ENCODE peak calls at places on chromosome 7, in four cellular contexts. K is IMR-90, O is uterus, I is sigmoid colon. Y is an unnamed sample.
A peak's percentile ranks its signal among the peaks of the same experiment; 100 is the strongest.

GRCh38 chr7:115271332-115272235 is 349.7 kb downstream of the MDFIC start:
- DNase-seq in K (peak; percentile 89), O (no peak), I (no peak), Y (no peak)

GRCh38 chr7:5495581-5496375 is 72.1 kb upstream of the TNRC18 start:
- DNase-seq in K (no peak), O (peak; percentile 61), I (peak; percentile 95), Y (peak; percentile 81)

GRCh38 chr7:149495785-149496641 is 1.6 kb downstream of the ZNF746 start:
- DNase-seq in K (peak; percentile 85), O (peak; percentile 74), I (peak; percentile 93), Y (no peak)

GRCh38 chr7:128121731-128122576 is 90.7 kb upstream of the LRRC4 start:
- DNase-seq in K (no peak), O (no peak), I (no peak), Y (no peak)

GRCh38 chr7:45712057-45712689 is 138.0 kb downstream of the ADCY1 start:
- DNase-seq in K (no peak), O (no peak), I (no peak), Y (no peak)

GRCh38 chr7:120273476-120273975 is 551 bp downstream of the KCND2 start:
- DNase-seq in K (no peak), O (peak; percentile 55), I (peak; percentile 68), Y (no peak)

GRCh38 chr7:1705339-1705738 is 35.3 kb downstream of the ELFN1 start:
- DNase-seq in K (no peak), O (no peak), I (peak; percentile 46), Y (peak; percentile 50)

GRCh38 chr7:87627634-87627994 is 584 bp upstream of the RUNDC3B start:
- DNase-seq in K (no peak), O (no peak), I (peak; percentile 71), Y (no peak)

GRCh38 chr7:150324366-150324961 is 1.1 kb upstream of the ACTR3C start:
- DNase-seq in K (peak; percentile 11), O (no peak), I (no peak), Y (no peak)

GRCh38 chr7:142711722-142712616 is 37.3 kb upstream of the PRSS1 start:
- DNase-seq in K (peak; percentile 19), O (no peak), I (no peak), Y (no peak)

GRCh38 chr7:129773328-129773731 is 161.8 kb downstream of the NRF1 start:
- DNase-seq in K (no peak), O (no peak), I (no peak), Y (no peak)

GRCh38 chr7:99459087-99459486 is 6.9 kb downstream of the ATP5MF start:
- DNase-seq in K (no peak), O (no peak), I (no peak), Y (no peak)

GRCh38 chr7:133059263-133059662 is 22.6 kb downstream of the CHCHD3 start:
- DNase-seq in K (no peak), O (no peak), I (no peak), Y (no peak)

GRCh38 chr7:70657989-70658578 is 473.9 kb upstream of the GALNT17 start:
- DNase-seq in K (no peak), O (no peak), I (no peak), Y (no peak)

GRCh38 chr7:47269466-47269836 is 312.5 kb downstream of the TNS3 start:
- DNase-seq in K (no peak), O (no peak), I (no peak), Y (no peak)

GRCh38 chr7:21191317-21192073 is 236.4 kb upstream of the SP4 start:
- DNase-seq in K (no peak), O (no peak), I (no peak), Y (no peak)

DNA sequence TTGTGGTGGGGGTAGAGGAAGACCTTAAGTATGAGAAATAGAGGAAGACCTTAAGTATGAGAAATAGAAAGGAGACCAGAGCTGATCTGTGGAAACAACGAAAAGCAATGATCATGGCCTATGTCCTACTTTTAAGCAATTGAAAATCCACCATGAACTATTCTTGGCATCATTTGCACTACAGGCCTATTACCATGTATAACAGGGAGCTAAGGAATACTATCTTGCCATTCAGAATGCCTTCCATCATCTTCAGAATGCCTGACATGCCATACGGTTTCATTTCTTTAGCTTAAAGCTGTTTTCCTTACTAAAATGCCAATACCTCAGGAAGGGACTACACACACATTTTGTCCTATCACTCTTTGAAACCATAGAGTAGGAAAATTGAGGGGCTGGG is 127.0 kb downstream of the CALCR start:
- DNase-seq in K (no peak), O (no peak), I (no peak), Y (no peak)
- H3K4me1 ChIP-seq in K (no peaks in the 10 kb centered on the region), O (no peaks in the 10 kb centered on the region), I (no peaks in the 10 kb centered on the region), Y (no peaks in the 10 kb centered on the region)

GRCh38 chr7:22394739-22395138 is 37.8 kb upstream of the RAPGEF5 start:
- DNase-seq in K (no peak), O (no peak), I (no peak), Y (no peak)
- H3K36me3 ChIP-seq in K (no peaks in the 10 kb centered on the region), O (no peaks in the 10 kb centered on the region), I (no peaks in the 10 kb centered on the region), Y (no peaks in the 10 kb centered on the region)

DNA sequence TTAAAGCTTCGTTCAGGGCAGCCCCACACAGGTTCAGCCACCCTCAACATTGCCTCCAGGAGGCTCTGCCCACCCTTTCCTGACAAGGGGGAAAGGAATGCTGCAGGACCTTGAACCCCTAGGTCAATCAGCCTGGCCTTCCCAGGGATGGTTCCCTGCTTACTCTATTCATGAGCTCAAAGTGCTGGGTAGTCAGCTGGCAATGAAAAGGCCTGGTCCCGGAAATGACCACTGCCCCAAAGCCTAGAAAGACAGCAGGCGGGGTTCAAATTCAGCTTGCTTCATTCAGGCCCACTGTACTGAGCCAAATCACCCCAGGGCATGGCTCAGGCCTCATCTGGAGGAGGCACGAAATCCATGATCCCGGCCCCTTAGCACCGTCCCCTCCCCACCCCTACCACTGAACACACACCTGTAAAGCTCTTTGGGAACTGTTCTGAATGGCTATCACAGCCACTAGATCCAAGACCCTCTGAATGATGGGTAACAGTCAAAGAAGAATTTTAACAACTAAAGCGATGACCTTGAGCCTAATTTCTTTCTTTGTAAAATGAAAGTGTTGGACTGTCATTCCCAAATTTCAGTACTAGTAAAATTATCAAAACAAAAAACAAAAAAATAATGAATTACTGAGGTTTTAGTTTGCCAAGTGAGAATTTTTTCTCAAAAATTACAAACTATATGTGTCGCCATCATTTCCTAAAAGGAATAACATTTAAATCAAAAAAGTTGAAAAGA is 1.0 kb downstream of the URGCP start:
- DNase-seq in K (no peak), O (no peak), I (no peak), Y (no peak)
- TF ChIP-seq POLR2A in K (no peak), O (no peak), I (no peak), Y (no peak)

GRCh38 chr7:56046728-56047445 is 4.4 kb downstream of the PSPH start:
- DNase-seq in K (peak; percentile 88), O (no peak), I (no peak), Y (no peak)
- H3K4me1 ChIP-seq in K (peaks cover 8% of the 10 kb centered on the region), O (no peaks in the 10 kb centered on the region), I (no peaks in the 10 kb centered on the region), Y (peaks cover 10% of the 10 kb centered on the region)

DNA sequence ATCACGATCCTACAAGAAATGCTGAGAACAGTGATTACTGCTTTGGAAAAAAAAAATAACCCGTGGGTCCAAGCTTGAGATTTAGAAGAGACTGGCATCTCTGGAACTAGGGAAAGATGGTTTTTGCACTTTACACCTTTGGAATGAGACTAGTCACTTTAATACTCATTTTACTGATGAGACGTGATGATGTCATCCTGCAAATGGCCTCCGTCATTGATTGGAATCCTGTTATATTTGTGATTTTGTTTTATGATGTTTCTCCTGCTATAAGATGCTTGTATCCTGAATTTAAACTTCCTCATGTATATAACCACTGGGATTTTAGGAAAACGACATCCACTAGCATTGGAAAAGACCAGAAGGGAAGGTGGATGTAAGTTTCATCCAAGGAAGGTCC is 361.3 kb upstream of the AOAH start:
- DNase-seq in K (no peak), O (no peak), I (no peak), Y (no peak)
- H3K36me3 ChIP-seq in K (no peaks in the 10 kb centered on the region), O (no peaks in the 10 kb centered on the region), I (no peaks in the 10 kb centered on the region), Y (no peaks in the 10 kb centered on the region)

GRCh38 chr7:157384301-157384700 is 47.5 kb downstream of the DNAJB6 start:
- DNase-seq in K (peak; percentile 28), O (no peak), I (no peak), Y (no peak)

GRCh38 chr7:157389951-157390730 is 53.3 kb downstream of the DNAJB6 start:
- DNase-seq in K (no peak), O (no peak), I (no peak), Y (no peak)

GRCh38 chr7:157383868-157384267 is 47.1 kb downstream of the DNAJB6 start:
- DNase-seq in K (no peak), O (no peak), I (no peak), Y (no peak)

GRCh38 chr7:157391036-157391710 is 54.4 kb downstream of the DNAJB6 start:
- DNase-seq in K (no peak), O (no peak), I (no peak), Y (no peak)

GRCh38 chr7:157386979-157387800 is 50.4 kb downstream of the DNAJB6 start:
- DNase-seq in K (peak; percentile 86), O (peak; percentile 79), I (peak; percentile 91), Y (peak; percentile 91)
- TF ChIP-seq POLR2A in K (no peak), O (no peak), I (no peak), Y (no peak)

Y was measured in suprapubic skin.